ENCODE peak calls at places on chromosomes 4 and X, in four cellular contexts. M, H, Q and Z are unnamed samples.

GRCh38 chrX:103776586-103776985 is at the start of gene PLP1:
- DNase-seq in Q (no peak), M (no peak), H (no peak), Z (no peak)

GRCh38 chr4:54217642-54218486 is 11.2 kb upstream of the PDGFRA start:
- DNase-seq in Q (no peak), M (peak; percentile 81), H (peak; percentile 79), Z (peak; percentile 52)

GRCh38 chr4:122576261-122577188 is 44.3 kb downstream of the IL21 start:
- DNase-seq in M (peak; percentile 16), H (peak; percentile 34), Q (no peak), Z (peak; percentile 46)

GRCh38 chr4:76923619-76924357 is 25.8 kb upstream of the SEPTIN11 start:
- DNase-seq in Q (no peak), H (no peak), M (no peak), Z (no peak)

GRCh38 chr4:6674500-6675149 is 19.1 kb upstream of the S100P start:
- DNase-seq in Q (peak; percentile 45), M (peak; percentile 62), H (peak; percentile 37), Z (peak; percentile 60)

GRCh38 chr4:68905598-68906237 is 45.9 kb downstream of the UGT2A3 start:
- DNase-seq in H (no peak), Q (no peak), M (no peak), Z (no peak)

GRCh38 chr4:22514431-22514830 is 1.4 kb downstream of the ADGRA3 start:
- DNase-seq in H (no peak), M (no peak), Q (no peak), Z (no peak)

GRCh38 chrX:13897571-13897970 is 80.7 kb upstream of the GPM6B start:
- DNase-seq in Q (no peak), H (no peak), M (no peak), Z (no peak)

GRCh38 chr4:85779165-85779564 is 304.2 kb downstream of the ARHGAP24 start:
- DNase-seq in H (no peak), M (no peak), Q (no peak), Z (no peak)

GRCh38 chrX:148500428-148501120 is at the start of gene AFF2:
- DNase-seq in Q (no peak), M (peak; percentile 54), H (no peak), Z (no peak)

GRCh38 chrX:56812515-56813105 is 83.6 kb downstream of the NBDY start:
- DNase-seq in Q (peak; percentile 56), M (no peak), H (no peak), Z (no peak)

GRCh38 chrX:24877854-24878650 is 137.7 kb downstream of the ARX start:
- DNase-seq in M (no peak), Q (no peak), H (no peak), Z (peak; percentile 5)

GRCh38 chr4:29131304-29131703 is 1588.9 kb upstream of the PCDH7 start:
- DNase-seq in M (no peak), H (no peak), Q (no peak), Z (no peak)

GRCh38 chr4:136319789-136320470 is 1212.4 kb downstream of the PCDH18 start:
- DNase-seq in H (no peak), Q (no peak), M (no peak), Z (peak; percentile 5)

GRCh38 chrX:7127058-7127457 is 20.5 kb upstream of the STS start:
- DNase-seq in Q (no peak), M (no peak), H (no peak), Z (no peak)

GRCh38 chrX:107537815-107538214 is 88.4 kb downstream of the FRMPD3 start:
- DNase-seq in H (peak; percentile 38), Q (no peak), M (peak; percentile 21), Z (peak; percentile 16)

GRCh38 chr4:151157543-151157942 is 58.1 kb downstream of the RPS3A start:
- DNase-seq in H (no peak), Q (no peak), M (no peak), Z (no peak)

GRCh38 chrX:47278684-47279083 is 45.9 kb downstream of the USP11 start:
- DNase-seq in Q (no peak), M (no peak), H (no peak), Z (peak; percentile 34)

GRCh38 chr4:74654230-74654681 is 140.1 kb downstream of the BTC start:
- DNase-seq in Q (peak; percentile 21), M (no peak), H (no peak), Z (peak; percentile 97)

GRCh38 chr4:2583517-2583916 is 47.1 kb downstream of the FAM193A start:
- DNase-seq in M (no peak), Q (no peak), H (no peak), Z (no peak)

GRCh38 chrX:3717742-3718420 is 4.4 kb upstream of the PRKX start:
- DNase-seq in H (no peak), Q (no peak), M (no peak), Z (no peak)

GRCh38 chr4:37745946-37746345 is 59.8 kb upstream of the RELL1 start:
- DNase-seq in H (no peak), Q (no peak), M (no peak), Z (no peak)

GRCh38 chr4:182604161-182604591 is 313.0 kb downstream of the DCTD start:
- DNase-seq in Q (no peak), H (no peak), M (no peak), Z (no peak)

GRCh38 chr4:70651864-70652506 is 14.3 kb downstream of the JCHAIN start:
- DNase-seq in M (peak; percentile 24), Q (no peak), H (no peak), Z (peak; percentile 27)

GRCh38 chrX:6729581-6729980 is 194.7 kb upstream of the VCX3A start:
- DNase-seq in H (no peak), M (no peak), Q (no peak), Z (no peak)

GRCh38 chrX:45788941-45789348 is 588.3 kb upstream of the DIPK2B start:
- DNase-seq in Q (no peak), M (no peak), H (no peak), Z (no peak)

GRCh38 chr4:148454835-148455234 is 12.6 kb upstream of the NR3C2 start:
- DNase-seq in Q (no peak), H (no peak), M (no peak), Z (no peak)

GRCh38 chr4:57370691-57371090 is 260.5 kb upstream of the IGFBP7 start:
- DNase-seq in M (no peak), H (no peak), Q (no peak), Z (no peak)
- TF ChIP-seq NFIC in M (no peak), H (no peak), Q (no peak), Z (no peak)

DNA sequence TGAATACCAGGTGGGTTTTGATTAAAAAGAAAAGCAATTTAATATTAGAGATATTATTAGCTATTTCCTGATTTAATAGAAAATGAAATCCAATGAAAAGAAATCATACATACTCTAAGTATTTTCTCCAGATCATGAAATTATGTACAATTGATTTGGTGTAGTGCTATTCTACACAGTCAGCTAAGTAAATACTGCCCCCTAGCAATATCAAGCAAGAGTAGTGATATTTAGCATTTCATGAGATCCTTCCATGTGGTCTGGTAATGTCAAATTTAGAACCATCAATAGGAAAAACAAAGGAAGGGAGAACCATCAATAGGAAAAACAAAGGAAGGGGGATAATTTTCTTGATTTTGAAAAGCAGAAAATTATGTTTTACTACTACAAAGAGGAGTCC is 114.6 kb downstream of the TBCK start:
- DNase-seq in M (peak; percentile 28), Q (no peak), H (no peak), Z (peak; percentile 7)
- TF ChIP-seq NFIC in M (no peak), Q (no peak), H (no peak), Z (no peak)

DNA sequence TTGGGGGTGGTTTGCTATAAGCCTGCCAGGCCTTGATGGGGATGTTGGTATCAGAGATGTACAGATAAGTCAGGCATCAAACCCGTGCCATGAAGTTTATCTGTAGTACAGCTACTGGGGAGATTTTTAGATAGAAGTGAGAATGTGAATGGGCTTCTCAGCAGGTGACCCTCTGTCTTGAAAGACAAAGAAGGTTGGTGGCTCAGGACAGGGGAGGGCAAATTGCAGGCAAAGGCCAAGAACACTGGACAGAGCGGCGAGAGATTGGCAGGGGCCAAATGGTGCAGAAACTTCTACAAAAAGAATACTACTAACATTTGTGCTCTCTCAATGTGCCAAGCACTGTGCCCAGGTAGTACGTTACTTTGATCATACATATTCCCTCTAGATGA is 1.9 kb upstream of the PIM2 start:
- DNase-seq in Q (no peak), M (no peak), H (no peak), Z (no peak)
- TF ChIP-seq NFIC in Q (no peak), M (no peak), H (no peak), Z (no peak)

DNA sequence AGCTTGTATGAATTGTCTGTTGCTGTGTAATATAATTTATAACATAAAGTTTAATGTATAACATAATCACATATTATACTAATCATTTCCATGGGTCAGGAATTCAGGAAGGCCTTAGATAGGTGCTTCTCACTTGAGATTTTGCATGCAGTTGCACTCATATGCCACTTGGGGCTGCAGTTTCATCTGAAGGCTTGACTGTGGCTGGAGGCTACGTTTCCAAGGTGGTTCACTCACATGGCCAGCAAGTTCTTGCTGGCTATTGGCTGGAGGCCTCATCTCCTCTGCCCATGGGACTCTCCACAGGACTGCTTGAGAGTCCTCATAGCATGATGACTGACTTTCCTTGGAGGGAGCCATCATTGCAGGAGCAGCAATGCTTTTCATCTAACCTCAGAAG is 53.4 kb upstream of the STX18 start:
- DNase-seq in H (no peak), M (no peak), Q (no peak), Z (no peak)
- TF ChIP-seq NFIC in H (no peak), M (no peak), Q (no peak), Z (no peak)

GRCh38 chr4:92305148-92305877 is 1.5 kb downstream of the GRID2 start:
- DNase-seq in Q (no peak), M (peak; percentile 85), H (no peak), Z (no peak)

GRCh38 chr4:92303621-92304027 is at the start of gene GRID2:
- DNase-seq in Q (no peak), H (no peak), M (peak; percentile 73), Z (no peak)

GRCh38 chr4:92304636-92305035 is 870 bp downstream of the GRID2 start:
- DNase-seq in H (no peak), M (peak; percentile 36), Q (no peak), Z (no peak)

GRCh38 chr4:92305878-92306520 is 2.2 kb downstream of the GRID2 start:
- DNase-seq in M (peak; percentile 47), H (no peak), Q (no peak), Z (no peak)

GRCh38 chr4:92304073-92304472 is 307 bp downstream of the GRID2 start:
- DNase-seq in Q (no peak), M (peak; percentile 42), H (no peak), Z (no peak)
- TF ChIP-seq NFIC in Q (no peak), M (no peak), H (no peak), Z (no peak)

GRCh38 chr4:40627540-40627939 is 2.1 kb downstream of the RBM47 start:
- DNase-seq in Q (no peak), H (no peak), M (no peak), Z (no peak)

GRCh38 chr4:40623707-40624106 is 6.0 kb downstream of the RBM47 start:
- DNase-seq in Q (no peak), H (no peak), M (no peak), Z (no peak)

GRCh38 chr4:40629401-40630334 is at the start of gene RBM47:
- DNase-seq in Q (no peak), M (peak; percentile 80), H (no peak), Z (no peak)

GRCh38 chr4:40628888-40629287 is 776 bp downstream of the RBM47 start:
- DNase-seq in M (no peak), H (no peak), Q (no peak), Z (no peak)

GRCh38 chr4:40626183-40626990 is 3.3 kb downstream of the RBM47 start:
- DNase-seq in Q (no peak), M (no peak), H (no peak), Z (no peak)
- TF ChIP-seq NFIC in Q (no peak), M (no peak), H (no peak), Z (no peak)